ENCODE peak calls at places on chromosomes 2 and 18, in six cellular contexts. Z is colonic mucosa; T is hepatocyte; H is effector memory CD4-positive, alpha-beta T cell; W is psoas muscle; G is small intestine. S is an unnamed sample.

GRCh38 chr2:24262571-24262970 is 87.7 kb downstream of the FAM228A start:
- DNase-seq in Z (no peak), T (no peak), H (no peak), W (no peak), G (no peak), S (no peak)

GRCh38 chr18:79405781-79406575 is 10.2 kb downstream of the NFATC1 start:
- DNase-seq in Z (peak; percentile 64), T (no peak), H (peak; percentile 85), W (peak; percentile 85), G (peak; percentile 56), S (peak; percentile 94)

GRCh38 chr18:12321331-12321730 is 13.3 kb downstream of the TUBB6 start:
- DNase-seq in Z (no peak), T (no peak), H (no peak), W (no peak), G (no peak), S (no peak)

GRCh38 chr18:45324489-45325111 is 290.7 kb upstream of the SLC14A2 start:
- DNase-seq in Z (peak; percentile 22), T (peak; percentile 46), H (no peak), W (peak; percentile 92), G (no peak), S (no peak)

GRCh38 chr2:180690611-180691010 is 289.8 kb upstream of the UBE2E3 start:
- DNase-seq in Z (no peak), T (no peak), H (no peak), W (no peak), G (no peak), S (no peak)

GRCh38 chr2:157468931-157469708 is 25.2 kb upstream of the CYTIP start:
- DNase-seq in Z (no peak), T (no peak), H (no peak), W (no peak), G (peak; percentile 43), S (peak; percentile 88)

GRCh38 chr2:29481313-29481712 is 366.1 kb downstream of the CLIP4 start:
- DNase-seq in Z (no peak), T (no peak), H (no peak), W (no peak), G (no peak), S (no peak)

GRCh38 chr2:240523451-240524281 is 34.1 kb downstream of the ANKMY1 start:
- DNase-seq in Z (no peak), T (no peak), H (no peak), W (no peak), G (no peak), S (no peak)

GRCh38 chr2:130878933-130879332 is 42.2 kb downstream of the ARHGEF4 start:
- DNase-seq in Z (no peak), T (no peak), H (no peak), W (no peak), G (no peak), S (no peak)

GRCh38 chr2:182173944-182174622 is 188.4 kb downstream of the PPP1R1C start:
- DNase-seq in Z (no peak), T (no peak), H (no peak), W (no peak), G (no peak), S (no peak)

GRCh38 chr18:34626404-34627137 is 83.5 kb upstream of the DTNA start:
- DNase-seq in Z (no peak), T (no peak), H (no peak), W (no peak), G (no peak), S (no peak)

GRCh38 chr2:64797881-64798590 is 144.3 kb upstream of the SERTAD2 start:
- DNase-seq in Z (peak; percentile 32), T (no peak), H (no peak), W (no peak), G (no peak), S (no peak)

GRCh38 chr18:28112056-28112470 is 64.9 kb downstream of the CDH2 start:
- DNase-seq in Z (no peak), T (peak; percentile 21), H (no peak), W (no peak), G (no peak), S (no peak)

GRCh38 chr2:128264881-128265607 is 53.6 kb downstream of the HS6ST1 start:
- DNase-seq in Z (no peak), T (no peak), H (no peak), W (peak; percentile 19), G (peak; percentile 8), S (no peak)

GRCh38 chr18:54163458-54163857 is 61.0 kb downstream of the MBD2 start:
- DNase-seq in Z (no peak), T (no peak), H (no peak), W (no peak), G (no peak), S (no peak)

GRCh38 chr2:8380026-8380425 is 301.8 kb upstream of the ID2 start:
- DNase-seq in Z (no peak), T (no peak), H (no peak), W (peak; percentile 50), G (peak; percentile 5), S (no peak)

GRCh38 chr18:3455090-3455640 is 5.2 kb downstream of the TGIF1 start:
- DNase-seq in Z (no peak), T (no peak), H (no peak), W (no peak), G (no peak), S (no peak)

GRCh38 chr2:20675701-20676352 is 8.9 kb downstream of the GDF7 start:
- DNase-seq in Z (peak; percentile 55), T (peak; percentile 80), H (no peak), W (no peak), G (peak; percentile 71), S (no peak)

GRCh38 chr18:44592639-44593038 is 88.0 kb upstream of the SETBP1 start:
- DNase-seq in Z (no peak), T (peak; percentile 13), H (no peak), W (no peak), G (no peak), S (no peak)

GRCh38 chr18:69895081-69896047 is 52.3 kb downstream of the CD226 start:
- DNase-seq in Z (no peak), T (no peak), H (peak; percentile 46), W (no peak), G (peak; percentile 13), S (no peak)

GRCh38 chr2:127564429-127565260 is 29.2 kb downstream of the MYO7B start:
- DNase-seq in Z (no peak), T (no peak), H (no peak), W (no peak), G (no peak), S (no peak)

GRCh38 chr2:209579236-209579749 is 155.4 kb downstream of the MAP2 start:
- DNase-seq in Z (no peak), T (no peak), H (no peak), W (no peak), G (no peak), S (no peak)

GRCh38 chr2:133959066-133959465 is 294.8 kb upstream of the MGAT5 start:
- DNase-seq in Z (no peak), T (no peak), H (no peak), W (no peak), G (no peak), S (no peak)

GRCh38 chr2:207163053-207163814 is 2.5 kb downstream of the KLF7 start:
- DNase-seq in Z (no peak), T (peak; percentile 73), H (no peak), W (no peak), G (peak; percentile 29), S (peak; percentile 9)

GRCh38 chr2:207161247-207161646 is 4.5 kb downstream of the KLF7 start:
- DNase-seq in Z (no peak), T (no peak), H (no peak), W (no peak), G (no peak), S (no peak)

GRCh38 chr2:207161724-207162123 is 4.0 kb downstream of the KLF7 start:
- DNase-seq in Z (no peak), T (no peak), H (no peak), W (no peak), G (no peak), S (no peak)

GRCh38 chr2:207163815-207164747 is 1.7 kb downstream of the KLF7 start:
- DNase-seq in Z (peak; percentile 53), T (peak; percentile 40), H (no peak), W (peak; percentile 76), G (peak; percentile 50), S (no peak)

GRCh38 chr2:207162319-207162718 is 3.4 kb downstream of the KLF7 start:
- DNase-seq in Z (no peak), T (no peak), H (no peak), W (no peak), G (no peak), S (no peak)
- H3K4me1 ChIP-seq in Z (no peaks in the 10 kb centered on the region), T (peaks cover 19% of the 10 kb centered on the region), H (peaks cover 13% of the 10 kb centered on the region), W (peaks cover 27% of the 10 kb centered on the region), G (no peaks in the 10 kb centered on the region), S (peaks cover 22% of the 10 kb centered on the region)

GRCh38 chr2:195647302-195647701 is 9.7 kb upstream of the SLC39A10 start:
- DNase-seq in Z (no peak), T (no peak), H (no peak), W (no peak), G (no peak), S (no peak)

GRCh38 chr2:195651041-195651440 is 6.0 kb upstream of the SLC39A10 start:
- DNase-seq in Z (no peak), T (no peak), H (no peak), W (no peak), G (no peak), S (no peak)

GRCh38 chr2:195652916-195653315 is 4.1 kb upstream of the SLC39A10 start:
- DNase-seq in Z (no peak), T (no peak), H (no peak), W (no peak), G (no peak), S (no peak)

GRCh38 chr2:195648780-195649179 is 8.2 kb upstream of the SLC39A10 start:
- DNase-seq in Z (no peak), T (no peak), H (no peak), W (no peak), G (no peak), S (no peak)

GRCh38 chr2:195649629-195650190 is 7.3 kb upstream of the SLC39A10 start:
- DNase-seq in Z (no peak), T (no peak), H (no peak), W (no peak), G (no peak), S (no peak)
- H3K4me3 ChIP-seq in Z (no peak overlapping the region), T (no peak overlapping the region), H (no peak overlapping the region), W (no peak overlapping the region), G (no peak overlapping the region), S (no peak overlapping the region)

GRCh38 chr2:207791579-207792243 is 22.0 kb upstream of the FZD5 start:
- DNase-seq in Z (no peak), T (no peak), H (no peak), W (no peak), G (no peak), S (no peak)
- H3K27ac ChIP-seq in Z (no peak overlapping the region), T (peak overlapping the region; percentile 74), H (no peak overlapping the region), W (no peak overlapping the region), G (no peak overlapping the region), S (no peak overlapping the region)

GRCh38 chr2:85436836-85437487 is 18.4 kb downstream of the SH2D6 start:
- DNase-seq in Z (no peak), T (no peak), H (no peak), W (no peak), G (no peak), S (no peak)

GRCh38 chr2:85433511-85434089 is 15.1 kb downstream of the SH2D6 start:
- DNase-seq in Z (peak; percentile 79), T (peak; percentile 84), H (no peak), W (peak; percentile 97), G (peak; percentile 69), S (no peak)

GRCh38 chr2:85435986-85436835 is 17.7 kb downstream of the SH2D6 start:
- DNase-seq in Z (no peak), T (no peak), H (no peak), W (no peak), G (no peak), S (no peak)

GRCh38 chr2:85434677-85435076 is 16.2 kb downstream of the SH2D6 start:
- DNase-seq in Z (no peak), T (no peak), H (no peak), W (peak; percentile 54), G (no peak), S (no peak)

GRCh38 chr2:85435220-85435958 is 16.9 kb downstream of the SH2D6 start:
- DNase-seq in Z (no peak), T (no peak), H (no peak), W (no peak), G (no peak), S (no peak)
- H3K4me1 ChIP-seq in Z (peaks cover 14% of the 10 kb centered on the region), T (peaks cover 46% of the 10 kb centered on the region), H (peaks cover 16% of the 10 kb centered on the region), W (peaks cover 45% of the 10 kb centered on the region), G (peaks cover 2% of the 10 kb centered on the region), S (peaks cover 33% of the 10 kb centered on the region)

S was measured in CD4-positive, CD25-positive, alpha-beta regulatory T cell.